ENCODE peak calls at places on chromosome 10, in five cellular contexts. J is AG10803; C is lower lobe of right lung; N is stimulated activated CD4-positive, alpha-beta T cell treated with anti-CD3 and anti-CD28 coated beads, Interleukin-1b, Interleukin-23, amount 100 ng/mL, for 4 hours; E is T-helper 2 cell. S is an unnamed sample.

GRCh38 chr10:115566867-115567266 is 473.7 kb downstream of the ATRNL1 start:
- DNase-seq in J (no peak), E (no peak), C (no peak), N (no peak), S (no peak)

GRCh38 chr10:49387029-49387428 is 8.9 kb downstream of the DRGX start:
- DNase-seq in C (no peak), N (no peak), E (no peak), J (peak), S (no peak)

GRCh38 chr10:114665873-114666272 is 7.8 kb upstream of the ABLIM1 start:
- DNase-seq in E (no peak), N (no peak), J (no peak), C (no peak), S (no peak)

GRCh38 chr10:48251152-48251524 is 23.4 kb downstream of the FRMPD2 start:
- DNase-seq in N (no peak), C (no peak), J (peak), E (no peak), S (no peak)

GRCh38 chr10:87505366-87506113 is 847 bp downstream of the MINPP1 start:
- DNase-seq in C (peak), J (peak), N (peak), E (peak), S (peak)

GRCh38 chr10:24513155-24513554 is 210.5 kb downstream of the ARHGAP21 start:
- DNase-seq in C (no peak), N (no peak), E (no peak), J (peak), S (no peak)

GRCh38 chr10:299969-300368 is 164.7 kb downstream of the ZMYND11 start:
- DNase-seq in E (no peak), J (no peak), N (no peak), C (no peak), S (no peak)

GRCh38 chr10:77967611-77968022 is 41.1 kb upstream of the DLG5 start:
- DNase-seq in N (no peak), E (no peak), C (no peak), J (no peak), S (no peak)

S was measured in epithelial cell of proximal tubule.